ENCODE peak calls at places on chromosomes 13 and 19, in five cellular contexts. C is colonic mucosa; O is NCI-H1092; P is activated T-helper 9 cell treated with anti-CD3 and anti-CD28 coated beads, Interleukin-2, amount 50 U/mL, for 16 hours; F is choroid plexus epithelial cell. M is an unnamed sample.

GRCh38 chr19:1663854-1664253 is 11.4 kb upstream of the TCF3 start:
- DNase-seq in C (no peak), O (no peak), P (peak; percentile 19), F (no peak), M (no peak)

GRCh38 chr19:19137556-19138109 is 645 bp downstream of the TMEM161A start:
- DNase-seq in C (no peak), O (no peak), P (no peak), F (peak; percentile 12), M (no peak)

GRCh38 chr13:30257433-30258099 is 49.8 kb downstream of the KATNAL1 start:
- DNase-seq in C (no peak), O (no peak), P (no peak), F (peak; percentile 56), M (no peak)

GRCh38 chr13:42305503-42305902 is 33.6 kb downstream of the AKAP11 start:
- DNase-seq in C (no peak), O (no peak), P (no peak), F (no peak), M (no peak)

GRCh38 chr19:12769689-12770088 is 5.7 kb downstream of the HOOK2 start:
- DNase-seq in C (peak; percentile 59), O (peak; percentile 52), P (peak; percentile 58), F (no peak), M (no peak)

GRCh38 chr19:43789029-43789428 is 8.3 kb upstream of the KCNN4 start:
- DNase-seq in C (no peak), O (no peak), P (no peak), F (peak; percentile 76), M (no peak)

GRCh38 chr13:114121496-114122466 is 10.6 kb downstream of the RASA3 start:
- DNase-seq in C (no peak), O (no peak), P (no peak), F (no peak), M (no peak)

GRCh38 chr19:41144403-41144802 is 30.2 kb downstream of the CYP2F1 start:
- DNase-seq in C (peak; percentile 94), O (peak; percentile 16), P (peak; percentile 75), F (peak; percentile 91), M (peak; percentile 76)

GRCh38 chr19:31595521-31595920 is 246.3 kb upstream of the TSHZ3 start:
- DNase-seq in C (no peak), O (no peak), P (no peak), F (no peak), M (no peak)

GRCh38 chr13:30111810-30112209 is 195.5 kb downstream of the KATNAL1 start:
- DNase-seq in C (no peak), O (no peak), P (no peak), F (no peak), M (no peak)

GRCh38 chr19:40006273-40006691 is 9.4 kb downstream of the ZNF546 start:
- DNase-seq in C (no peak), O (no peak), P (no peak), F (peak; percentile 88), M (no peak)

GRCh38 chr19:34075661-34076091 is 96.6 kb upstream of the LSM14A start:
- DNase-seq in C (no peak), O (no peak), P (no peak), F (peak; percentile 20), M (no peak)

GRCh38 chr13:109389456-109389855 is 396.9 kb downstream of the IRS2 start:
- DNase-seq in C (no peak), O (no peak), P (no peak), F (no peak), M (peak; percentile 30)

GRCh38 chr19:19774354-19775033 is 41.6 kb upstream of the ZNF14 start:
- DNase-seq in C (no peak), O (no peak), P (no peak), F (no peak), M (no peak)

GRCh38 chr19:15640294-15640903 is at the start of gene CYP4F3:
- DNase-seq in C (peak; percentile 98), O (peak; percentile 30), P (no peak), F (no peak), M (no peak)

GRCh38 chr19:56131651-56132050 is 9.4 kb upstream of the ZNF444 start:
- DNase-seq in C (no peak), O (no peak), P (no peak), F (no peak), M (no peak)

GRCh38 chr13:66410314-66410713 is 819.8 kb downstream of the PCDH9 start:
- DNase-seq in C (no peak), O (no peak), P (no peak), F (peak; percentile 12), M (no peak)

GRCh38 chr19:3655402-3656072 is 28.9 kb upstream of the CACTIN start:
- DNase-seq in C (peak; percentile 42), O (no peak), P (no peak), F (peak; percentile 85), M (no peak)

GRCh38 chr13:112984954-112985802 is 16.2 kb downstream of the MCF2L start:
- DNase-seq in C (peak; percentile 85), O (no peak), P (no peak), F (no peak), M (no peak)

GRCh38 chr19:49073514-49074378 is 1.2 kb upstream of the KCNA7 start:
- DNase-seq in C (no peak), O (no peak), P (no peak), F (no peak), M (no peak)

GRCh38 chr13:45280751-45281634 is 60.0 kb downstream of the TPT1 start:
- DNase-seq in C (peak; percentile 76), O (peak; percentile 36), P (peak; percentile 41), F (peak; percentile 88), M (no peak)

GRCh38 chr13:77362166-77362565 is 35.3 kb upstream of the MYCBP2 start:
- DNase-seq in C (no peak), O (no peak), P (no peak), F (no peak), M (no peak)

GRCh38 chr19:58033741-58034475 is at the start of gene ZSCAN1:
- DNase-seq in C (peak; percentile 78), O (peak; percentile 89), P (no peak), F (peak; percentile 58), M (peak; percentile 75)

GRCh38 chr13:51271528-51272070 is 49.4 kb downstream of the FAM124A start:
- DNase-seq in C (no peak), O (no peak), P (no peak), F (no peak), M (no peak)

M was measured in right atrium auricular region.